ENCODE peak calls at places on chromosomes 3 and 15, in eight cellular contexts. One of them, this sample, is unnamed.

GRCh38 chr3:11661052-11661656 is 17.4 kb upstream of the VGLL4 start:
- DNase-seq in AG04450: no peak
- DNase-seq in astrocyte of the hippocampus: peak
- DNase-seq in kidney tubule cell: no peak
- DNase-seq in fibroblast of gingiva: no peak
- DNase-seq in coronary artery: peak
- DNase-seq in GM12878: no peak
- DNase-seq in GM19239: no peak
- DNase-seq in this sample: no peak

GRCh38 chr3:128256131-128256530 is 102.8 kb downstream of the EEFSEC start:
- DNase-seq in astrocyte of the hippocampus: no peak
- DNase-seq in AG04450: no peak
- DNase-seq in GM12878: no peak
- DNase-seq in GM19239: no peak
- DNase-seq in kidney tubule cell: no peak
- DNase-seq in fibroblast of gingiva: peak
- DNase-seq in coronary artery: no peak
- DNase-seq in this sample: no peak

GRCh38 chr3:3636815-3637214 is 162.4 kb upstream of the LRRN1 start:
- DNase-seq in kidney tubule cell: no peak
- DNase-seq in astrocyte of the hippocampus: no peak
- DNase-seq in GM19239: no peak
- DNase-seq in coronary artery: no peak
- DNase-seq in GM12878: no peak
- DNase-seq in fibroblast of gingiva: no peak
- DNase-seq in AG04450: no peak
- DNase-seq in this sample: no peak

GRCh38 chr3:46293991-46294833 is 52.0 kb downstream of the CCR3 start:
- DNase-seq in AG04450: no peak
- DNase-seq in GM19239: no peak
- DNase-seq in fibroblast of gingiva: no peak
- DNase-seq in astrocyte of the hippocampus: no peak
- DNase-seq in coronary artery: no peak
- DNase-seq in GM12878: no peak
- DNase-seq in kidney tubule cell: no peak
- DNase-seq in this sample: peak

GRCh38 chr15:61824291-61824690 is 236.0 kb downstream of the VPS13C start:
- DNase-seq in astrocyte of the hippocampus: no peak
- DNase-seq in fibroblast of gingiva: no peak
- DNase-seq in AG04450: no peak
- DNase-seq in coronary artery: no peak
- DNase-seq in GM12878: no peak
- DNase-seq in GM19239: no peak
- DNase-seq in kidney tubule cell: no peak
- DNase-seq in this sample: no peak

GRCh38 chr15:39774688-39775267 is 7.9 kb downstream of the FSIP1 start:
- DNase-seq in fibroblast of gingiva: no peak
- DNase-seq in astrocyte of the hippocampus: no peak
- DNase-seq in AG04450: no peak
- DNase-seq in GM19239: no peak
- DNase-seq in kidney tubule cell: no peak
- DNase-seq in coronary artery: no peak
- DNase-seq in GM12878: no peak
- DNase-seq in this sample: no peak

GRCh38 chr15:38391186-38391585 is 62.7 kb upstream of the FAM98B start:
- DNase-seq in coronary artery: no peak
- DNase-seq in AG04450: no peak
- DNase-seq in astrocyte of the hippocampus: peak
- DNase-seq in fibroblast of gingiva: no peak
- DNase-seq in GM19239: no peak
- DNase-seq in GM12878: no peak
- DNase-seq in kidney tubule cell: peak
- DNase-seq in this sample: no peak

GRCh38 chr3:197454014-197454413 is 101.8 kb downstream of the BDH1 start:
- DNase-seq in fibroblast of gingiva: no peak
- DNase-seq in coronary artery: no peak
- DNase-seq in kidney tubule cell: peak
- DNase-seq in GM19239: peak
- DNase-seq in AG04450: no peak
- DNase-seq in astrocyte of the hippocampus: no peak
- DNase-seq in GM12878: no peak
- DNase-seq in this sample: no peak

GRCh38 chr3:112378989-112379692 is 46.2 kb downstream of the CD200 start:
- DNase-seq in astrocyte of the hippocampus: peak
- DNase-seq in GM12878: no peak
- DNase-seq in AG04450: peak
- DNase-seq in kidney tubule cell: peak
- DNase-seq in coronary artery: no peak
- DNase-seq in fibroblast of gingiva: peak
- DNase-seq in GM19239: no peak
- DNase-seq in this sample: no peak

GRCh38 chr15:78272326-78272725 is 8.0 kb downstream of the DNAJA4 start:
- DNase-seq in GM19239: no peak
- DNase-seq in coronary artery: no peak
- DNase-seq in GM12878: no peak
- DNase-seq in kidney tubule cell: peak
- DNase-seq in AG04450: no peak
- DNase-seq in astrocyte of the hippocampus: no peak
- DNase-seq in fibroblast of gingiva: no peak
- DNase-seq in this sample: no peak

GRCh38 chr3:123150449-123150954 is 51.2 kb upstream of the SEC22A start:
- DNase-seq in GM19239: no peak
- DNase-seq in kidney tubule cell: no peak
- DNase-seq in AG04450: no peak
- DNase-seq in fibroblast of gingiva: no peak
- DNase-seq in astrocyte of the hippocampus: no peak
- DNase-seq in coronary artery: no peak
- DNase-seq in GM12878: no peak
- DNase-seq in this sample: no peak

GRCh38 chr15:30859091-30859874 is 44.4 kb upstream of the FAN1 start:
- DNase-seq in fibroblast of gingiva: peak
- DNase-seq in GM19239: peak
- DNase-seq in kidney tubule cell: peak
- DNase-seq in GM12878: no peak
- DNase-seq in coronary artery: no peak
- DNase-seq in astrocyte of the hippocampus: peak
- DNase-seq in AG04450: peak
- DNase-seq in this sample: no peak

GRCh38 chr3:12193485-12194165 is 34.9 kb upstream of the TIMP4 start:
- DNase-seq in GM12878: peak
- DNase-seq in coronary artery: no peak
- DNase-seq in astrocyte of the hippocampus: peak
- DNase-seq in AG04450: peak
- DNase-seq in fibroblast of gingiva: peak
- DNase-seq in GM19239: no peak
- DNase-seq in kidney tubule cell: peak
- DNase-seq in this sample: peak

GRCh38 chr3:5510300-5510699 is 322.8 kb downstream of the EDEM1 start:
- DNase-seq in GM12878: no peak
- DNase-seq in coronary artery: no peak
- DNase-seq in GM19239: no peak
- DNase-seq in kidney tubule cell: no peak
- DNase-seq in fibroblast of gingiva: no peak
- DNase-seq in astrocyte of the hippocampus: no peak
- DNase-seq in AG04450: no peak
- DNase-seq in this sample: no peak

GRCh38 chr3:46881819-46882376 is 4.4 kb downstream of the PTH1R start:
- DNase-seq in GM19239: no peak
- DNase-seq in fibroblast of gingiva: no peak
- DNase-seq in astrocyte of the hippocampus: peak
- DNase-seq in AG04450: no peak
- DNase-seq in coronary artery: no peak
- DNase-seq in kidney tubule cell: peak
- DNase-seq in GM12878: no peak
- DNase-seq in this sample: peak

GRCh38 chr3:66411436-66411835 is 89.4 kb downstream of the LRIG1 start:
- DNase-seq in kidney tubule cell: peak
- DNase-seq in AG04450: no peak
- DNase-seq in GM12878: no peak
- DNase-seq in GM19239: no peak
- DNase-seq in astrocyte of the hippocampus: no peak
- DNase-seq in coronary artery: peak
- DNase-seq in fibroblast of gingiva: no peak
- DNase-seq in this sample: no peak

GRCh38 chr15:101723161-101723873 is 956 bp downstream of the TARS3 start:
- DNase-seq in fibroblast of gingiva: no peak
- DNase-seq in kidney tubule cell: peak
- DNase-seq in astrocyte of the hippocampus: peak
- DNase-seq in GM19239: peak
- DNase-seq in GM12878: peak
- DNase-seq in AG04450: no peak
- DNase-seq in coronary artery: no peak
- DNase-seq in this sample: peak

GRCh38 chr15:55991841-55992768 is 1.3 kb downstream of the NEDD4 start:
- DNase-seq in AG04450: no peak
- DNase-seq in GM12878: no peak
- DNase-seq in coronary artery: no peak
- DNase-seq in fibroblast of gingiva: no peak
- DNase-seq in kidney tubule cell: no peak
- DNase-seq in astrocyte of the hippocampus: no peak
- DNase-seq in GM19239: no peak
- DNase-seq in this sample: no peak

GRCh38 chr15:31365655-31366127 is 39.1 kb downstream of the KLF13 start:
- DNase-seq in astrocyte of the hippocampus: peak
- DNase-seq in kidney tubule cell: peak
- DNase-seq in coronary artery: peak
- DNase-seq in AG04450: peak
- DNase-seq in GM12878: no peak
- DNase-seq in fibroblast of gingiva: peak
- DNase-seq in GM19239: peak
- DNase-seq in this sample: peak

GRCh38 chr3:104556372-104557078 is 810.2 kb upstream of the ALCAM start:
- DNase-seq in GM12878: no peak
- DNase-seq in kidney tubule cell: no peak
- DNase-seq in GM19239: no peak
- DNase-seq in coronary artery: no peak
- DNase-seq in astrocyte of the hippocampus: no peak
- DNase-seq in AG04450: no peak
- DNase-seq in fibroblast of gingiva: no peak
- DNase-seq in this sample: no peak

GRCh38 chr3:86702381-86702958 is 288.5 kb downstream of the VGLL3 start:
- DNase-seq in kidney tubule cell: peak
- DNase-seq in GM12878: no peak
- DNase-seq in AG04450: no peak
- DNase-seq in GM19239: no peak
- DNase-seq in fibroblast of gingiva: no peak
- DNase-seq in coronary artery: no peak
- DNase-seq in astrocyte of the hippocampus: peak
- DNase-seq in this sample: no peak

GRCh38 chr3:57852896-57853295 is 96.8 kb downstream of the SLMAP start:
- DNase-seq in kidney tubule cell: peak
- DNase-seq in GM12878: no peak
- DNase-seq in fibroblast of gingiva: peak
- DNase-seq in coronary artery: no peak
- DNase-seq in GM19239: no peak
- DNase-seq in AG04450: no peak
- DNase-seq in astrocyte of the hippocampus: peak
- DNase-seq in this sample: no peak

GRCh38 chr15:25465835-25466234 is 27.0 kb upstream of the UBE3A start:
- DNase-seq in GM12878: no peak
- DNase-seq in GM19239: no peak
- DNase-seq in kidney tubule cell: peak
- DNase-seq in coronary artery: no peak
- DNase-seq in astrocyte of the hippocampus: peak
- DNase-seq in fibroblast of gingiva: no peak
- DNase-seq in AG04450: no peak
- DNase-seq in this sample: no peak

GRCh38 chr3:47647550-47647949 is 68.9 kb upstream of the CSPG5 start:
- DNase-seq in GM12878: no peak
- DNase-seq in astrocyte of the hippocampus: no peak
- DNase-seq in fibroblast of gingiva: no peak
- DNase-seq in kidney tubule cell: no peak
- DNase-seq in AG04450: no peak
- DNase-seq in GM19239: no peak
- DNase-seq in coronary artery: no peak
- DNase-seq in this sample: no peak

GRCh38 chr15:57356636-57357035 is 19.7 kb upstream of the CGNL1 start:
- DNase-seq in fibroblast of gingiva: no peak
- DNase-seq in GM19239: no peak
- DNase-seq in kidney tubule cell: peak
- DNase-seq in GM12878: no peak
- DNase-seq in astrocyte of the hippocampus: peak
- DNase-seq in coronary artery: no peak
- DNase-seq in AG04450: no peak
- DNase-seq in this sample: no peak

GRCh38 chr15:47768730-47769129 is 51.4 kb downstream of the SEMA6D start:
- DNase-seq in coronary artery: no peak
- DNase-seq in fibroblast of gingiva: no peak
- DNase-seq in AG04450: no peak
- DNase-seq in astrocyte of the hippocampus: no peak
- DNase-seq in GM12878: no peak
- DNase-seq in kidney tubule cell: no peak
- DNase-seq in GM19239: no peak
- DNase-seq in this sample: no peak

GRCh38 chr3:20041197-20041780 is 1.0 kb downstream of the KAT2B start:
- DNase-seq in astrocyte of the hippocampus: peak
- DNase-seq in GM12878: no peak
- DNase-seq in GM19239: no peak
- DNase-seq in AG04450: no peak
- DNase-seq in coronary artery: peak
- DNase-seq in kidney tubule cell: peak
- DNase-seq in fibroblast of gingiva: peak
- DNase-seq in this sample: peak

GRCh38 chr3:188349963-188350332 is 196.0 kb downstream of the LPP start:
- DNase-seq in astrocyte of the hippocampus: no peak
- DNase-seq in coronary artery: no peak
- DNase-seq in GM12878: no peak
- DNase-seq in AG04450: no peak
- DNase-seq in GM19239: no peak
- DNase-seq in fibroblast of gingiva: no peak
- DNase-seq in kidney tubule cell: peak
- DNase-seq in this sample: no peak

GRCh38 chr15:74252291-74253080 is 16.4 kb downstream of the CCDC33 start:
- DNase-seq in fibroblast of gingiva: no peak
- DNase-seq in kidney tubule cell: peak
- DNase-seq in GM12878: no peak
- DNase-seq in AG04450: no peak
- DNase-seq in GM19239: no peak
- DNase-seq in coronary artery: no peak
- DNase-seq in astrocyte of the hippocampus: no peak
- DNase-seq in this sample: no peak

GRCh38 chr15:59349715-59350420 is 22.8 kb downstream of the MYO1E start:
- DNase-seq in fibroblast of gingiva: peak
- DNase-seq in kidney tubule cell: peak
- DNase-seq in GM12878: no peak
- DNase-seq in coronary artery: no peak
- DNase-seq in GM19239: no peak
- DNase-seq in astrocyte of the hippocampus: peak
- DNase-seq in AG04450: peak
- DNase-seq in this sample: peak

GRCh38 chr3:126955004-126955790 is 27.7 kb upstream of the PLXNA1 start:
- DNase-seq in fibroblast of gingiva: no peak
- DNase-seq in kidney tubule cell: no peak
- DNase-seq in AG04450: no peak
- DNase-seq in GM12878: peak
- DNase-seq in GM19239: no peak
- DNase-seq in coronary artery: no peak
- DNase-seq in astrocyte of the hippocampus: no peak
- DNase-seq in this sample: no peak

GRCh38 chr3:173588547-173588946 is 191.0 kb downstream of the NLGN1 start:
- DNase-seq in astrocyte of the hippocampus: no peak
- DNase-seq in GM19239: no peak
- DNase-seq in fibroblast of gingiva: no peak
- DNase-seq in GM12878: no peak
- DNase-seq in coronary artery: no peak
- DNase-seq in kidney tubule cell: no peak
- DNase-seq in AG04450: no peak
- DNase-seq in this sample: no peak

GRCh38 chr3:45612918-45613602 is 18.5 kb downstream of the LIMD1 start:
- DNase-seq in GM12878: peak
- DNase-seq in AG04450: no peak
- DNase-seq in kidney tubule cell: peak
- DNase-seq in GM19239: no peak
- DNase-seq in fibroblast of gingiva: no peak
- DNase-seq in astrocyte of the hippocampus: peak
- DNase-seq in coronary artery: no peak
- DNase-seq in this sample: no peak

This sample was measured in activated T-cell treated with anti-CD3 and anti-CD28 coated beads, Interleukin-2, amount 50 U/mL, for 48 hours.